ENCODE peak calls at places on chromosomes 16 and 17, in six cellular contexts. J is left lung; U is CD4-positive, CD25-positive, alpha-beta regulatory T cell; E is A549; K is GM12878; C is stimulated activated effector memory CD8-positive, alpha-beta T cell treated with anti-CD3 and anti-CD28 coated beads, Interleukin-12 subunit alpha, Interleukin-12 subunit beta, amount 100 ng/mL, for 72 hours. H is an unnamed sample.

GRCh38 chr16:81488687-81489411 is 44.2 kb downstream of the CMIP start:
- ATAC-seq in J (no peak), U (no peak), E (no peak), K (peak; percentile 12), C (no peak), H (no peak)

GRCh38 chr17:412211-413015 is 59.8 kb upstream of the RPH3AL start:
- ATAC-seq in K (no peak), C (no peak), J (peak; percentile 39), E (peak; percentile 26), U (no peak), H (peak; percentile 43)

GRCh38 chr17:57945999-57946797 is 9.0 kb downstream of the CUEDC1 start:
- ATAC-seq in J (peak; percentile 46), K (peak; percentile 20), C (no peak), U (no peak), E (no peak), H (no peak)

GRCh38 chr17:9330140-9330902 is 245.3 kb downstream of the STX8 start:
- ATAC-seq in U (no peak), K (no peak), E (no peak), J (no peak), C (no peak), H (no peak)

GRCh38 chr17:47237841-47238240 is 15.8 kb upstream of the ITGB3 start:
- ATAC-seq in J (no peak), U (no peak), K (no peak), C (no peak), E (no peak), H (no peak)

GRCh38 chr16:23283571-23283970 is 18.5 kb upstream of the SCNN1B start:
- ATAC-seq in C (no peak), U (no peak), J (no peak), E (no peak), K (no peak), H (no peak)

GRCh38 chr17:82023447-82024241 is 539 bp downstream of the LRRC45 start:
- ATAC-seq in K (peak; percentile 3), J (peak; percentile 1), C (peak; percentile 1), E (peak; percentile 14), U (no peak), H (peak; percentile 28)

GRCh38 chr17:39217734-39218369 is 7.9 kb downstream of the STAC2 start:
- ATAC-seq in U (no peak), C (no peak), K (no peak), E (no peak), J (no peak), H (no peak)

GRCh38 chr16:85169333-85170065 is 57.2 kb upstream of the CIBAR2 start:
- ATAC-seq in E (no peak), K (no peak), C (no peak), U (no peak), J (no peak), H (no peak)

GRCh38 chr16:74463888-74464287 is 42.6 kb upstream of the CLEC18B start:
- ATAC-seq in U (no peak), K (peak; percentile 65), E (no peak), J (no peak), C (no peak), H (no peak)

GRCh38 chr16:35450648-35451047 is 1991.2 kb downstream of the TP53TG3F start:
- ATAC-seq in J (no peak), C (no peak), U (no peak), K (no peak), E (no peak), H (no peak)

GRCh38 chr16:2519711-2520080 is 475 bp upstream of the AMDHD2 start:
- ATAC-seq in C (no peak), K (no peak), U (no peak), J (no peak), E (peak; percentile 3), H (no peak)

GRCh38 chr16:66408181-66409048 is 18.7 kb upstream of the BEAN1 start:
- ATAC-seq in C (peak; percentile 77), E (peak; percentile 60), J (peak; percentile 49), U (peak; percentile 61), K (peak; percentile 52), H (peak; percentile 58)

GRCh38 chr16:68472581-68472980 is 24.3 kb upstream of the SMPD3 start:
- ATAC-seq in C (no peak), U (no peak), K (no peak), E (peak; percentile 55), J (no peak), H (no peak)

GRCh38 chr16:87375426-87376135 is 8.0 kb downstream of the FBXO31 start:
- ATAC-seq in U (no peak), J (peak; percentile 36), E (no peak), C (no peak), K (peak; percentile 45), H (peak; percentile 31)

GRCh38 chr16:7772722-7773121 is 440.1 kb downstream of the RBFOX1 start:
- ATAC-seq in U (no peak), K (no peak), C (no peak), E (no peak), J (no peak), H (no peak)

GRCh38 chr17:44940321-44940720 is 7.3 kb downstream of the KIF18B start:
- ATAC-seq in E (peak; percentile 68), K (no peak), J (peak; percentile 73), C (no peak), U (no peak), H (peak; percentile 32)

GRCh38 chr16:12009922-12010321 is 33.4 kb downstream of the SNX29 start:
- ATAC-seq in E (no peak), U (no peak), C (no peak), K (no peak), J (no peak), H (no peak)

GRCh38 chr17:36142806-36143205 is 33.6 kb downstream of the TBC1D3B start:
- ATAC-seq in U (no peak), K (no peak), C (no peak), J (no peak), E (no peak), H (no peak)

GRCh38 chr16:2244301-2244700 is 7.1 kb downstream of the ECI1 start:
- ATAC-seq in K (no peak), E (peak; percentile 56), C (no peak), U (no peak), J (no peak), H (peak; percentile 22)

GRCh38 chr17:27569257-27569722 is 61.7 kb upstream of the LGALS9 start:
- ATAC-seq in C (peak; percentile 91), U (peak; percentile 61), J (peak; percentile 64), K (peak; percentile 96), E (peak; percentile 86), H (peak; percentile 75)

GRCh38 chr16:66996983-66997358 is 8.6 kb downstream of the CES4A start:
- ATAC-seq in E (no peak), K (no peak), J (no peak), U (no peak), C (no peak), H (no peak)

GRCh38 chr17:57404073-57404472 is 147.8 kb downstream of the MSI2 start:
- ATAC-seq in E (peak; percentile 74), K (peak; percentile 63), U (no peak), C (no peak), J (no peak), H (peak; percentile 49)